ENCODE peak calls at places on chromosomes 1 and 21, in five cellular contexts. I is stimulated activated naive CD8-positive, alpha-beta T cell treated with anti-CD3 and anti-CD28 coated beads, Interleukin-15, Interleukin-2, amounts not matched to agents 100 U/mL and 50 U/mL, for 24 hours; C is omental fat pad; V is endothelial cell of umbilical vein; F is head of caudate nucleus. O is an unnamed sample.

GRCh38 chr1:87243573-87243972 is 85.1 kb upstream of the LMO4 start:
- DNase-seq in V (no peak), F (no peak), I (no peak), C (no peak), O (no peak)

GRCh38 chr1:151706464-151707415 is 9.9 kb downstream of the CELF3 start:
- DNase-seq in I (no peak), C (no peak), V (no peak), F (no peak), O (no peak)

GRCh38 chr1:200258447-200259375 is 151.1 kb downstream of the ZNF281 start:
- DNase-seq in I (no peak), F (no peak), V (peak; percentile 36), C (no peak), O (no peak)

GRCh38 chr1:9331016-9331415 is 38.3 kb downstream of the SPSB1 start:
- DNase-seq in V (no peak), F (no peak), C (no peak), I (no peak), O (no peak)

GRCh38 chr1:41442697-41443251 is 41.7 kb downstream of the EDN2 start:
- DNase-seq in I (no peak), F (no peak), C (no peak), V (no peak), O (no peak)

GRCh38 chr1:148367596-148367995 is 115.5 kb downstream of the PPIAL4G start:
- DNase-seq in I (no peak), C (no peak), V (no peak), F (no peak), O (no peak)

GRCh38 chr1:172041689-172042088 is 200.4 kb downstream of the DNM3 start:
- DNase-seq in I (no peak), F (no peak), C (no peak), V (peak; percentile 45), O (peak; percentile 2)

GRCh38 chr21:42121792-42122191 is 50.7 kb downstream of the UMODL1 start:
- DNase-seq in V (no peak), I (no peak), F (no peak), C (no peak), O (no peak)

GRCh38 chr1:234613128-234613875 is 3.3 kb upstream of the IRF2BP2 start:
- DNase-seq in F (no peak), I (no peak), V (no peak), C (no peak), O (no peak)

GRCh38 chr1:117563492-117563875 is 42.4 kb upstream of the TENT5C start:
- DNase-seq in V (no peak), F (no peak), C (no peak), I (no peak), O (no peak)

GRCh38 chr21:41783476-41784150 is 16.8 kb upstream of the RIPK4 start:
- DNase-seq in I (no peak), F (no peak), C (no peak), V (no peak), O (peak; percentile 29)

GRCh38 chr1:58065520-58065919 is 481.0 kb downstream of the OMA1 start:
- DNase-seq in I (no peak), V (no peak), F (no peak), C (no peak), O (no peak)

GRCh38 chr1:247300491-247301175 is 31.0 kb downstream of the ZNF496 start:
- DNase-seq in V (no peak), I (no peak), F (peak; percentile 32), C (no peak), O (no peak)

GRCh38 chr21:26842976-26843911 is 2.0 kb downstream of the ADAMTS1 start:
- DNase-seq in F (peak; percentile 89), C (peak; percentile 69), V (peak; percentile 94), I (peak; percentile 20), O (peak; percentile 33)

GRCh38 chr1:155207578-155208405 is at the start of gene THBS3:
- DNase-seq in F (peak; percentile 75), C (no peak), V (peak; percentile 23), I (no peak), O (no peak)

GRCh38 chr1:244080343-244080929 is 29.4 kb downstream of the ZBTB18 start:
- DNase-seq in F (no peak), C (no peak), V (no peak), I (no peak), O (no peak)

GRCh38 chr1:200483491-200484143 is 73.8 kb upstream of the ZNF281 start:
- DNase-seq in F (no peak), C (no peak), V (peak; percentile 94), I (peak; percentile 67), O (no peak)

GRCh38 chr1:226132731-226133503 is 53.6 kb downstream of the ACBD3 start:
- DNase-seq in I (no peak), C (no peak), V (no peak), F (no peak), O (no peak)

GRCh38 chr1:209375681-209376360 is 207.7 kb upstream of the CAMK1G start:
- DNase-seq in F (no peak), I (no peak), V (no peak), C (no peak), O (no peak)

GRCh38 chr21:31088196-31088751 is 50.0 kb upstream of the KRTAP19-8 start:
- DNase-seq in F (no peak), I (no peak), C (no peak), V (no peak), O (no peak)

GRCh38 chr1:182962554-182963115 is 9.7 kb upstream of the SHCBP1L start:
- DNase-seq in I (peak; percentile 13), V (peak; percentile 91), C (no peak), F (peak; percentile 80), O (peak; percentile 86)

GRCh38 chr1:248906741-248907661 is 966 bp downstream of the PGBD2 start:
- DNase-seq in F (no peak), C (no peak), I (no peak), V (no peak), O (no peak)

GRCh38 chr1:151741516-151741915 is 20.2 kb downstream of the RIIAD1 start:
- DNase-seq in F (no peak), C (no peak), V (no peak), I (no peak), O (no peak)

GRCh38 chr21:28018741-28019669 is 973.7 kb downstream of the LTN1 start:
- DNase-seq in I (no peak), V (no peak), F (peak; percentile 88), C (no peak), O (peak; percentile 19)